ENCODE peak calls at places on chromosomes 5 and 9, in six cellular contexts. One of them, this sample, is unnamed.

GRCh38 chr5:124661317-124662141 is 84.9 kb downstream of the ZNF608 start:
- DNase-seq in testis: peak
- DNase-seq in stimulated activated CD4-positive, alpha-beta T cell treated with anti-CD3 and anti-CD28 coated beads, Interleukin-12 subunit alpha, Interleukin-12 subunit beta, amount 100 ng/mL, for 4 hours: no peak
- DNase-seq in glutamatergic neuron: peak
- DNase-seq in heart left ventricle: no peak
- DNase-seq in CD4-positive, CD25-positive, alpha-beta regulatory T cell: no peak
- DNase-seq in this sample: no peak

GRCh38 chr5:66653380-66653779 is 57.2 kb downstream of the MAST4 start:
- DNase-seq in heart left ventricle: no peak
- DNase-seq in stimulated activated CD4-positive, alpha-beta T cell treated with anti-CD3 and anti-CD28 coated beads, Interleukin-12 subunit alpha, Interleukin-12 subunit beta, amount 100 ng/mL, for 4 hours: no peak
- DNase-seq in glutamatergic neuron: no peak
- DNase-seq in testis: no peak
- DNase-seq in CD4-positive, CD25-positive, alpha-beta regulatory T cell: no peak
- DNase-seq in this sample: peak

GRCh38 chr9:99373912-99374311 is 151.8 kb downstream of the SEC61B start:
- DNase-seq in CD4-positive, CD25-positive, alpha-beta regulatory T cell: no peak
- DNase-seq in stimulated activated CD4-positive, alpha-beta T cell treated with anti-CD3 and anti-CD28 coated beads, Interleukin-12 subunit alpha, Interleukin-12 subunit beta, amount 100 ng/mL, for 4 hours: no peak
- DNase-seq in testis: no peak
- DNase-seq in heart left ventricle: no peak
- DNase-seq in glutamatergic neuron: no peak
- DNase-seq in this sample: no peak

GRCh38 chr5:89028579-89029272 is 145.7 kb upstream of the MEF2C start:
- DNase-seq in stimulated activated CD4-positive, alpha-beta T cell treated with anti-CD3 and anti-CD28 coated beads, Interleukin-12 subunit alpha, Interleukin-12 subunit beta, amount 100 ng/mL, for 4 hours: no peak
- DNase-seq in glutamatergic neuron: no peak
- DNase-seq in testis: no peak
- DNase-seq in heart left ventricle: no peak
- DNase-seq in CD4-positive, CD25-positive, alpha-beta regulatory T cell: no peak
- DNase-seq in this sample: no peak

GRCh38 chr5:30994170-30994569 is 199.3 kb upstream of the CDH6 start:
- DNase-seq in testis: no peak
- DNase-seq in CD4-positive, CD25-positive, alpha-beta regulatory T cell: no peak
- DNase-seq in stimulated activated CD4-positive, alpha-beta T cell treated with anti-CD3 and anti-CD28 coated beads, Interleukin-12 subunit alpha, Interleukin-12 subunit beta, amount 100 ng/mL, for 4 hours: no peak
- DNase-seq in glutamatergic neuron: no peak
- DNase-seq in heart left ventricle: no peak
- DNase-seq in this sample: no peak

GRCh38 chr9:129486496-129487306 is 134.2 kb downstream of the C9orf50 start:
- DNase-seq in glutamatergic neuron: no peak
- DNase-seq in testis: peak
- DNase-seq in CD4-positive, CD25-positive, alpha-beta regulatory T cell: no peak
- DNase-seq in heart left ventricle: peak
- DNase-seq in stimulated activated CD4-positive, alpha-beta T cell treated with anti-CD3 and anti-CD28 coated beads, Interleukin-12 subunit alpha, Interleukin-12 subunit beta, amount 100 ng/mL, for 4 hours: no peak
- DNase-seq in this sample: peak

GRCh38 chr5:100905259-100905914 is 2.3 kb upstream of the ST8SIA4 start:
- DNase-seq in testis: no peak
- DNase-seq in glutamatergic neuron: no peak
- DNase-seq in heart left ventricle: no peak
- DNase-seq in stimulated activated CD4-positive, alpha-beta T cell treated with anti-CD3 and anti-CD28 coated beads, Interleukin-12 subunit alpha, Interleukin-12 subunit beta, amount 100 ng/mL, for 4 hours: no peak
- DNase-seq in CD4-positive, CD25-positive, alpha-beta regulatory T cell: no peak
- DNase-seq in this sample: no peak

GRCh38 chr5:32042571-32042970 is 131.5 kb downstream of the GOLPH3 start:
- DNase-seq in CD4-positive, CD25-positive, alpha-beta regulatory T cell: no peak
- DNase-seq in testis: no peak
- DNase-seq in glutamatergic neuron: no peak
- DNase-seq in stimulated activated CD4-positive, alpha-beta T cell treated with anti-CD3 and anti-CD28 coated beads, Interleukin-12 subunit alpha, Interleukin-12 subunit beta, amount 100 ng/mL, for 4 hours: no peak
- DNase-seq in heart left ventricle: no peak
- DNase-seq in this sample: no peak

GRCh38 chr5:175082346-175082745 is 358.0 kb downstream of the MSX2 start:
- DNase-seq in glutamatergic neuron: no peak
- DNase-seq in CD4-positive, CD25-positive, alpha-beta regulatory T cell: no peak
- DNase-seq in heart left ventricle: no peak
- DNase-seq in stimulated activated CD4-positive, alpha-beta T cell treated with anti-CD3 and anti-CD28 coated beads, Interleukin-12 subunit alpha, Interleukin-12 subunit beta, amount 100 ng/mL, for 4 hours: no peak
- DNase-seq in testis: no peak
- DNase-seq in this sample: no peak

GRCh38 chr5:136656811-136657210 is 291.5 kb upstream of the TRPC7 start:
- DNase-seq in glutamatergic neuron: no peak
- DNase-seq in heart left ventricle: no peak
- DNase-seq in CD4-positive, CD25-positive, alpha-beta regulatory T cell: no peak
- DNase-seq in testis: no peak
- DNase-seq in stimulated activated CD4-positive, alpha-beta T cell treated with anti-CD3 and anti-CD28 coated beads, Interleukin-12 subunit alpha, Interleukin-12 subunit beta, amount 100 ng/mL, for 4 hours: no peak
- DNase-seq in this sample: no peak

GRCh38 chr9:123113185-123113584 is 79.7 kb downstream of the GPR21 start:
- DNase-seq in stimulated activated CD4-positive, alpha-beta T cell treated with anti-CD3 and anti-CD28 coated beads, Interleukin-12 subunit alpha, Interleukin-12 subunit beta, amount 100 ng/mL, for 4 hours: no peak
- DNase-seq in testis: no peak
- DNase-seq in glutamatergic neuron: no peak
- DNase-seq in heart left ventricle: no peak
- DNase-seq in CD4-positive, CD25-positive, alpha-beta regulatory T cell: no peak
- DNase-seq in this sample: no peak

This sample was measured in adrenal gland.